ENCODE peak calls at places on chromosomes 2 and 18, in four cellular contexts. T is SK-N-SH, D is HepG2, B is K562. W is an unnamed sample.

GRCh38 chr2:215138466-215138865 is at the start of gene ABCA12:
- DNase-seq in T (no peak), D (no peak), B (no peak), W (peak)

GRCh38 chr2:105438104-105438929 is 39.5 kb upstream of the FHL2 start:
- DNase-seq in T (peak), D (no peak), B (peak), W (no peak)

GRCh38 chr2:25587361-25587760 is 86.0 kb downstream of the DTNB start:
- DNase-seq in T (peak), D (no peak), B (no peak), W (no peak)

GRCh38 chr2:177611310-177611886 is 218.8 kb downstream of the AGPS start:
- DNase-seq in T (no peak), D (no peak), B (no peak), W (no peak)

GRCh38 chr2:119049968-119050657 is 108.1 kb downstream of the MARCO start:
- DNase-seq in T (no peak), D (peak), B (peak), W (no peak)

GRCh38 chr2:190469770-190470169 is 61.6 kb downstream of the MFSD6 start:
- DNase-seq in T (peak), D (no peak), B (peak), W (peak)

GRCh38 chr18:76494541-76495403 is at the start of gene ZNF516:
- DNase-seq in T (peak), D (peak), B (no peak), W (no peak)

GRCh38 chr2:142218471-142218870 is 87.7 kb upstream of the LRP1B start:
- DNase-seq in T (no peak), D (no peak), B (no peak), W (no peak)

GRCh38 chr2:67662222-67662621 is 265.1 kb downstream of the ETAA1 start:
- DNase-seq in T (no peak), D (no peak), B (no peak), W (no peak)

GRCh38 chr2:111883661-111884591 is at the start of gene ANAPC1:
- DNase-seq in T (peak), D (peak), B (peak), W (peak)

GRCh38 chr18:21682276-21683051 is 22.1 kb downstream of the ABHD3 start:
- DNase-seq in T (no peak), D (no peak), B (no peak), W (no peak)

GRCh38 chr2:215812966-215813365 is 200.4 kb downstream of the MREG start:
- DNase-seq in T (no peak), D (no peak), B (no peak), W (no peak)

GRCh38 chr2:16218651-16219050 is 278.3 kb downstream of the MYCN start:
- DNase-seq in T (peak), D (peak), B (peak), W (peak)

GRCh38 chr2:98607741-98608117 is 583 bp downstream of the COA5 start:
- DNase-seq in T (no peak), D (no peak), B (no peak), W (no peak)

GRCh38 chr2:95329891-95330822 is 33.0 kb downstream of the KCNIP3 start:
- DNase-seq in T (peak), D (no peak), B (no peak), W (no peak)

GRCh38 chr2:208389940-208390339 is 16.7 kb upstream of the PTH2R start:
- DNase-seq in T (no peak), D (no peak), B (no peak), W (no peak)

GRCh38 chr2:61419129-61419528 is 51.8 kb downstream of the USP34 start:
- DNase-seq in T (no peak), D (no peak), B (no peak), W (no peak)

GRCh38 chr18:23453657-23454011 is 547 bp downstream of the RIOK3 start:
- DNase-seq in T (no peak), D (peak), B (no peak), W (no peak)

GRCh38 chr2:119290859-119291587 is 67.4 kb downstream of the STEAP3 start:
- DNase-seq in T (peak), D (peak), B (peak), W (peak)

GRCh38 chr2:40352321-40353099 is 99.4 kb downstream of the SLC8A1 start:
- DNase-seq in T (no peak), D (no peak), B (no peak), W (no peak)

GRCh38 chr2:9407363-9407811 is 15.9 kb downstream of the ITGB1BP1 start:
- DNase-seq in T (no peak), D (no peak), B (no peak), W (no peak)

GRCh38 chr2:65430515-65431416 is 1.6 kb downstream of the SPRED2 start:
- DNase-seq in T (peak), D (peak), B (peak), W (peak)

GRCh38 chr2:112623913-112624777 is 21.6 kb upstream of the SLC20A1 start:
- DNase-seq in T (no peak), D (no peak), B (peak), W (peak)

GRCh38 chr2:30225131-30225762 is 6.1 kb upstream of the LBH start:
- DNase-seq in T (no peak), D (no peak), B (no peak), W (no peak)

GRCh38 chr2:71991397-71991796 is 156.3 kb downstream of the CYP26B1 start:
- DNase-seq in T (no peak), D (no peak), B (no peak), W (no peak)

GRCh38 chr2:180520206-180520605 is 460.2 kb upstream of the UBE2E3 start:
- DNase-seq in T (no peak), D (no peak), B (no peak), W (peak)

GRCh38 chr2:74764429-74765272 is 69.3 kb upstream of the HK2 start:
- DNase-seq in T (no peak), D (peak), B (no peak), W (no peak)

GRCh38 chr2:227789803-227790202 is 23.8 kb upstream of the CCL20 start:
- DNase-seq in T (no peak), D (no peak), B (no peak), W (no peak)

GRCh38 chr2:225006730-225007129 is 35.5 kb downstream of the DOCK10 start:
- DNase-seq in T (no peak), D (no peak), B (no peak), W (no peak)

GRCh38 chr2:157155992-157156391 is 101.5 kb upstream of the GALNT5 start:
- DNase-seq in T (no peak), D (no peak), B (no peak), W (no peak)

GRCh38 chr2:215635788-215636139 is 199.9 kb upstream of the FN1 start:
- DNase-seq in T (no peak), D (peak), B (no peak), W (no peak)

GRCh38 chr2:68837861-68838341 is 33.3 kb downstream of the BMP10 start:
- DNase-seq in T (no peak), D (no peak), B (no peak), W (no peak)

GRCh38 chr2:197972017-197972416 is 167.6 kb downstream of the PLCL1 start:
- DNase-seq in T (no peak), D (no peak), B (no peak), W (no peak)

GRCh38 chr2:215921884-215922283 is 91.5 kb downstream of the MREG start:
- DNase-seq in T (no peak), D (peak), B (no peak), W (peak)

GRCh38 chr2:188050716-188051115 is 241.0 kb upstream of the GULP1 start:
- DNase-seq in T (no peak), D (no peak), B (no peak), W (no peak)

GRCh38 chr2:57296795-57297517 is 749.6 kb upstream of the VRK2 start:
- DNase-seq in T (no peak), D (no peak), B (no peak), W (no peak)

GRCh38 chr2:96580771-96581170 is 44.2 kb downstream of the ARID5A start:
- DNase-seq in T (peak), D (peak), B (peak), W (peak)

GRCh38 chr18:58542426-58543159 is 86.3 kb downstream of the ALPK2 start:
- DNase-seq in T (no peak), D (no peak), B (no peak), W (no peak)

GRCh38 chr2:88600038-88600465 is 27.2 kb downstream of the EIF2AK3 start:
- DNase-seq in T (peak), D (peak), B (peak), W (peak)

GRCh38 chr18:57113783-57114465 is 33.0 kb upstream of the BOD1L2 start:
- DNase-seq in T (no peak), D (no peak), B (no peak), W (no peak)

GRCh38 chr18:45521777-45522176 is 93.5 kb upstream of the SLC14A2 start:
- DNase-seq in T (no peak), D (no peak), B (no peak), W (no peak)

GRCh38 chr18:45518770-45519169 is 96.5 kb upstream of the SLC14A2 start:
- DNase-seq in T (no peak), D (no peak), B (no peak), W (no peak)

GRCh38 chr18:45521151-45521550 is 94.1 kb upstream of the SLC14A2 start:
- DNase-seq in T (no peak), D (no peak), B (no peak), W (no peak)

GRCh38 chr18:45519881-45520280 is 95.4 kb upstream of the SLC14A2 start:
- DNase-seq in T (no peak), D (no peak), B (no peak), W (no peak)

DNA sequence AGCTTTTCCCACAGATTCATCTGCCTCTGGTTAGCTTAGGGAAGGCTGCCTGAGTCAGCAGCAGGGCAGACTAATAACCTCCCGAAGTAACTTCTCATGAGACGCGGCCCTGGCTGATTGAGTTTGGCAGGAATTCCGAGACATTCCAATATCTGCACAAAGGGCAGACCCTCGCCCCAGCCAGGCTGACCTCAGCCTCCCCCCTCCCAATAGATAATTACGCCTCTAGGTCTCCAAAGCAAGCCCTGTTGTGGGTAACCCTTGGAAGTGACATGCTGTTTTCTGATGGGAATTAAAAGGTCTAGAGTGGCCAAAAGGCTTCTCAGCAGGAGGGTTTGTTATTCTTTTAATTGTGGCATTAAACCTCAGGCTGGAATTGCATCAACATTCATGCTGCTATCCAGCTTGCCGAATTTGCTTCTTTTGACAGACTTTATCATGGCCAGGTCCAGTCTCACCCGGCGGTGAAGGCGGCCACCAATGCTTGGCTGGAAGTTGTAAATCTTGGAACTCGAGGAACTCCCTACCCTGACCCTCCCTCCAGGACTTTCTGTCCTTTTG is 98.0 kb upstream of the SLC14A2 start:
- DNase-seq in T (no peak), D (no peak), B (no peak), W (no peak)
- TF ChIP-seq ELF1 in T (no peak), D (no peak), B (no peak), W (no peak)

GRCh38 chr2:121254748-121255147 is 30.3 kb downstream of the TFCP2L1 start:
- DNase-seq in T (no peak), D (no peak), B (no peak), W (no peak)

GRCh38 chr2:121257476-121257831 is 27.5 kb downstream of the TFCP2L1 start:
- DNase-seq in T (no peak), D (no peak), B (no peak), W (no peak)

GRCh38 chr2:121253674-121254240 is 31.2 kb downstream of the TFCP2L1 start:
- DNase-seq in T (no peak), D (no peak), B (no peak), W (no peak)

GRCh38 chr2:121256720-121257475 is 28.1 kb downstream of the TFCP2L1 start:
- DNase-seq in T (no peak), D (no peak), B (no peak), W (no peak)

GRCh38 chr2:121255363-121255762 is 29.6 kb downstream of the TFCP2L1 start:
- DNase-seq in T (no peak), D (no peak), B (no peak), W (no peak)
- TF ChIP-seq ELF1 in T (no peak), D (no peak), B (no peak), W (no peak)

GRCh38 chr2:78147466-78147865 is 625.3 kb upstream of the LRRTM4 start:
- DNase-seq in T (no peak), D (no peak), B (no peak), W (no peak)
- TF ChIP-seq ELF1 in T (no peak), D (no peak), B (no peak), W (no peak)

DNA sequence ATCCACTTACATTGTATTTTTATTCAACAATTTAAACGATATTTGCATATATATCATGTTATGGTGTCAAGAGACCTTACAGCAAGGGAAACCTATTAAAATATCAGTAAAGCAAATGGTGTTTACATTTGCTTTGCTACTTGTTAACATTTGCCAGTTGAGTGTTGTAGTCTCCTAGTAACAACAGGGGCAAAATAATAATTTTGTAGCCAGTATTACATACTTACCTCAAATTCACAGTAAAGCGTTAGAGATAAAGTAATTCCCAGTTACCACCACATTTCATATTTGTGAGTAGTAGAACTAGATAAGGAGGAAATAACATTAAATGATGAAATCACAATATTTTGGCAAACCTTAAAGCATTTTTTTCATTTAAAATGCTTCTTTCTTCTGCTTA is 71.3 kb downstream of the FASTKD2 start:
- DNase-seq in T (no peak), D (no peak), B (no peak), W (no peak)
- TF ChIP-seq ELF1 in T (no peak), D (no peak), B (no peak), W (no peak)

GRCh38 chr2:218559021-218559420 is 9.1 kb downstream of the USP37 start:
- DNase-seq in T (no peak), D (no peak), B (no peak), W (no peak)
- TF ChIP-seq ELF1 in T (no peak), D (no peak), B (no peak), W (no peak)

GRCh38 chr2:184780384-184780783 is 182.1 kb downstream of the ZNF804A start:
- DNase-seq in T (no peak), D (no peak), B (no peak), W (no peak)

GRCh38 chr2:184780944-184781343 is 182.6 kb downstream of the ZNF804A start:
- DNase-seq in T (no peak), D (no peak), B (no peak), W (no peak)

GRCh38 chr2:184779777-184780176 is 181.4 kb downstream of the ZNF804A start:
- DNase-seq in T (no peak), D (no peak), B (no peak), W (no peak)

GRCh38 chr2:184783576-184783975 is 185.2 kb downstream of the ZNF804A start:
- DNase-seq in T (no peak), D (no peak), B (no peak), W (no peak)
- TF ChIP-seq ELF1 in T (no peak), D (no peak), B (no peak), W (no peak)

DNA sequence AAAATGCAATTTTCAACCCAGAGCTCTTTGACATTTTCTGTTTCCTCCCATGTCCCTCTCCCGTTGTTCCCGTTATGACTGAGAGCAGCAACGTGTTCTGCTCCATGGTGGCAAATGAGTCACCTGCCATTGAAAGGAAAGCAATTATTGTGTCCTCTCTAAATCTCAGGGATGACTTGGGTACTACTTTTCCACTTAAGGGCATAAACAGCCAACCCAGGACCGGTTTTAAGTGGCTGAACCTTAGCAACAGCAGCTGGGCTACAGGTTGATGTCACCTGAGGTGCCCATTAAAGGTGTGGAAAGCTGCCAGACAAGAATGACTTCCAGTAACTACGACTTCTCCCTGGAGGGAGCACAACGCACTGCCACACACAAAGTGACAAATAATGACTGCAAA is 236.8 kb downstream of the NCKAP5 start:
- DNase-seq in T (no peak), D (no peak), B (no peak), W (no peak)
- TF ChIP-seq ELF1 in T (no peak), D (no peak), B (no peak), W (no peak)

GRCh38 chr2:20422679-20423271 is 24.1 kb upstream of the RHOB start:
- DNase-seq in T (peak), D (peak), B (peak), W (no peak)

GRCh38 chr2:20423376-20423775 is 23.5 kb upstream of the RHOB start:
- DNase-seq in T (no peak), D (no peak), B (no peak), W (no peak)

GRCh38 chr2:20419752-20420151 is 27.1 kb upstream of the RHOB start:
- DNase-seq in T (no peak), D (no peak), B (no peak), W (no peak)

GRCh38 chr2:20421988-20422678 is 24.7 kb upstream of the RHOB start:
- DNase-seq in T (no peak), D (no peak), B (no peak), W (no peak)

GRCh38 chr2:20421336-20421987 is 25.4 kb upstream of the RHOB start:
- DNase-seq in T (no peak), D (no peak), B (no peak), W (no peak)
- TF ChIP-seq ELF1 in T (no peak), D (no peak), B (no peak), W (no peak)

GRCh38 chr2:232350804-232351685 is 27.5 kb upstream of the ALPP start:
- DNase-seq in T (no peak), D (no peak), B (no peak), W (no peak)
- TF ChIP-seq ELF1 in T (no peak), D (no peak), B (no peak), W (no peak)

GRCh38 chr18:28560339-28560738 is 383.4 kb upstream of the CDH2 start:
- DNase-seq in T (peak), D (no peak), B (no peak), W (no peak)

GRCh38 chr18:28559511-28559910 is 382.6 kb upstream of the CDH2 start:
- DNase-seq in T (no peak), D (no peak), B (no peak), W (no peak)
- TF ChIP-seq ELF1 in T (no peak), D (no peak), B (no peak), W (no peak)

W was measured in HCT116.